ENCODE peak calls at places on chromosomes 4 and X, in six cellular contexts. H is K562, F is A549, A is HepG2, R is upper lobe of left lung, E is GM12878. Q is an unnamed sample.

GRCh38 chr4:15078682-15079642 is 76.7 kb downstream of the CPEB2 start:
- ATAC-seq in H (peak; percentile 72), A (no peak), F (no peak), R (no peak), E (no peak), Q (no peak)

GRCh38 chrX:49840679-49841078 is 11.6 kb downstream of the PAGE4 start:
- ATAC-seq in A (peak; percentile 82), F (peak; percentile 51), R (peak; percentile 65), E (peak; percentile 84), H (peak; percentile 91), Q (peak; percentile 37)

GRCh38 chr4:115121351-115122043 is 8.1 kb upstream of the NDST4 start:
- ATAC-seq in A (no peak), H (no peak), R (no peak), E (no peak), F (no peak), Q (no peak)

GRCh38 chr4:6939761-6940743 is 30.4 kb downstream of the TBC1D14 start:
- ATAC-seq in E (peak; percentile 69), F (no peak), H (peak; percentile 42), R (no peak), A (no peak), Q (no peak)

GRCh38 chr4:100962698-100963097 is 384.6 kb downstream of the PPP3CA start:
- ATAC-seq in E (no peak), R (no peak), A (no peak), F (no peak), H (no peak), Q (no peak)

GRCh38 chr4:76953956-76954355 is 4.4 kb downstream of the SEPTIN11 start:
- ATAC-seq in E (no peak), R (no peak), H (no peak), F (no peak), A (no peak), Q (no peak)

GRCh38 chr4:8245879-8246833 is 23.4 kb upstream of the HTRA3 start:
- ATAC-seq in A (no peak), R (peak; percentile 85), H (no peak), F (no peak), E (no peak), Q (no peak)

GRCh38 chrX:133297284-133297683 is 79.1 kb upstream of the TFDP3 start:
- ATAC-seq in H (no peak), E (no peak), F (no peak), A (no peak), R (no peak), Q (no peak)

GRCh38 chr4:41448935-41449334 is 89.0 kb upstream of the LIMCH1 start:
- ATAC-seq in A (peak; percentile 61), E (no peak), H (no peak), F (peak; percentile 39), R (peak; percentile 20), Q (no peak)

GRCh38 chr4:98530572-98530971 is 127.8 kb downstream of the TSPAN5 start:
- ATAC-seq in R (no peak), F (no peak), H (no peak), E (no peak), A (no peak), Q (no peak)

GRCh38 chr4:153467154-153467896 is 1.2 kb downstream of the TMEM131L start:
- ATAC-seq in H (peak; percentile 63), R (peak; percentile 90), A (peak; percentile 65), E (peak; percentile 71), F (peak; percentile 30), Q (no peak)

GRCh38 chr4:56940403-56940802 is 32.7 kb downstream of the REST start:
- ATAC-seq in H (no peak), R (no peak), E (no peak), F (no peak), A (no peak), Q (no peak)

GRCh38 chr4:142331132-142331531 is 515.0 kb downstream of the INPP4B start:
- ATAC-seq in E (no peak), F (no peak), R (no peak), A (no peak), H (no peak), Q (no peak)

GRCh38 chr4:140252144-140252741 is 98.3 kb upstream of the MAML3 start:
- ATAC-seq in R (no peak), H (no peak), F (peak; percentile 46), A (peak; percentile 14), E (no peak), Q (peak; percentile 2)

GRCh38 chr4:114036426-114036825 is 57.0 kb upstream of the ARSJ start:
- ATAC-seq in A (no peak), H (no peak), E (peak; percentile 63), F (no peak), R (no peak), Q (no peak)

GRCh38 chr4:140567722-140568121 is 1.0 kb downstream of the UCP1 start:
- ATAC-seq in F (no peak), H (no peak), A (peak; percentile 67), R (no peak), E (peak; percentile 64), Q (no peak)

GRCh38 chr4:78683352-78683751 is 92.8 kb upstream of the BMP2K start:
- ATAC-seq in F (no peak), H (peak; percentile 38), R (no peak), A (no peak), E (no peak), Q (no peak)

GRCh38 chrX:38811515-38812239 is 10.4 kb downstream of the MID1IP1 start:
- ATAC-seq in R (no peak), E (peak; percentile 71), F (no peak), H (no peak), A (no peak), Q (no peak)

GRCh38 chr4:55865228-55865806 is 11.9 kb downstream of the EXOC1 start:
- ATAC-seq in F (no peak), A (no peak), E (no peak), R (no peak), H (no peak), Q (no peak)

GRCh38 chr4:154312246-154312645 is 179.4 kb downstream of the DCHS2 start:
- ATAC-seq in H (no peak), A (no peak), E (no peak), R (no peak), F (no peak), Q (no peak)

DNA sequence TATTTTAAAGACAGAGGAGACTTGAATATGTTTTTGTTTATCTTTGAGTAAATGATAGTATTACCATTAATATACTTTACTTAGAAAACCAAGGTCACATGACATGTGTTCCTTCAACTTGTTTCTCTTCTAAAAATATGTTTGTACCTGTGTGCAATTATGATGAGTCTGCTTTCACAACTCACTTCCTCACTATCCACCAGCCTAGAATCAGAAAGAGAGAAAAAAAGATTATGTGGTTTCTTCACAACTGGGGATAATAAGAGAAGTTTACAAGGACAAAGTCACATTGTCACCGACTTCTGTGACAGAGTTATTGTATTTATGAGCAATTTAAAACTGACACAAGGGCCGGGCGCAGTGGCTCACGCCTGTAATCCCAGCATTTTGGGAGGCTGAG is 1112.1 kb downstream of the RPA4 start:
- ATAC-seq in A (no peak), E (no peak), H (no peak), R (no peak), F (no peak), Q (no peak)
- TF ChIP-seq EP300 in A (no peak), E (no peak), H (no peak), R (no peak), F (no peak), Q (no peak)

GRCh38 chr4:151420408-151420807 is 11.4 kb downstream of the FHIP1A start:
- ATAC-seq in H (no peak), A (no peak), R (no peak), E (no peak), F (no peak), Q (no peak)

GRCh38 chr4:151418856-151419255 is 9.9 kb downstream of the FHIP1A start:
- ATAC-seq in A (peak; percentile 24), R (no peak), F (no peak), H (no peak), E (no peak), Q (no peak)

GRCh38 chr4:151417766-151418376 is 8.9 kb downstream of the FHIP1A start:
- ATAC-seq in A (no peak), E (no peak), H (no peak), R (no peak), F (no peak), Q (no peak)

GRCh38 chr4:151417164-151417571 is 8.2 kb downstream of the FHIP1A start:
- ATAC-seq in R (no peak), H (peak; percentile 72), F (no peak), A (peak; percentile 85), E (peak; percentile 85), Q (no peak)

DNA sequence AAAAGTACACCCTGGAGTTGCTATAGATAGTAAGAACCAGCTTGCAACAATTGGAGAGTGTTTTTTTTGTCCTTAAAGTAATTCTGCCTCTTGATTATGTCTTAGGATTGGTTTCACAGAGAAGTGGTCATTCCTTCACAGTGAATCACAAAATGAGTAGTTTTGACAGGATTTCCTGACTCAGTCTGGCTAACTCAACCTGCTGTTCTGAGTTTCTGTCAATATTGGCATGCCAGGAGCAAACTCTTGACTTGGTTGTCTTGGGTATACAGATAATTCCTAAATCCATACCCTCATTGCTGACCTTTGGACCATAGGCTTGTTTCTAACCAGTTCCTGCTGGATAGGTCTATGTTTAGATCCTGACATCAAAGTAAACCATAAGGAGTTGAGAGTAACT is 9.4 kb downstream of the FHIP1A start:
- ATAC-seq in E (no peak), H (no peak), F (peak; percentile 50), A (peak; percentile 59), R (peak; percentile 69), Q (no peak)
- H3K27ac ChIP-seq in E (no peak overlapping the region), H (no peak overlapping the region), F (no peak overlapping the region), A (peak overlapping the region; percentile 34), R (no peak overlapping the region), Q (no peak overlapping the region)

DNA sequence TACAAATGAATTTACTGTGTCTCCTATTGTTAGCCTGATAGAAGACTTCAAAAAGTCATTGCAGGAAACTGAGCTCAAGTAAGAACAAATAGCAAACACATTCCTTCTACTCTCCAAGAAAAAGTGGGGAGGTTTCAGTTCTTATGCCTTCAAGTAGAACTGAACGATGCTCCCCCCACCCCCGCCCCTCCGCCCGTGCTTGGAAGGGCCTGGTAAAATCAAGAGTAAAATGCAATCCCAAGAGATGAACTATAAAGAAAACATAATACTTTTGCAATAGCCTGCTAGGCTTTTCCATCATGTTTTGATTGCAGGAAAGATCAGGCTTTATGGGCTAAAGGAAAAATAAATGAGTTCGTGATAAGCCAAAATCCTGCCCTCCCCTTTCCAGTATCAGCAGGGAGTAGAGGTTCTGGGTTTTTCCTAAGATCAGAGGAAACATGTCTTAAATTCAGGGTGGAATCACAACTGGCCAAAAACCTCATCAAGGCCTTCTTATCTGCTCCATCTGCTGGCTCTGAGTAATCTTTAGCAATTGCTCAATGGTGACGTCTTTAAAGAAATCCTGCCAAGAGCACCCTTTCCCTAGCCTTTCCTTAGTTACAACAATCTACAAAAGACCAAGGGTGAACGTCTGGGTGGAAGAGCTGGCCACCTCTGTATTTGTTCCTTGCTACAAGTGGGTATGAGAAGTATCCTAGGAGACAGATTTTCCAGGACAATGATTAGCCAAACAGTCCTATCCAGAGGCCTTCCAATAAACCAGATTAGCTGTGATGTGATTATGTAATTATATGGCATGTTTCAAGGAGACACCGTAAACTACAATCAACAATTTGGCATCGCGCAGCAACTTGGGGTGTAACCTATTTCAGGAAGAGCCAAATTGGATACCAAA is 66.3 kb upstream of the FAM9C start:
- ATAC-seq in A (no peak), H (no peak), R (peak; percentile 82), E (no peak), F (peak; percentile 96), Q (peak; percentile 91)
- TF ChIP-seq EP300 in A (no peak), H (peak; percentile 34), R (no peak), E (no peak), F (peak; percentile 97), Q (no peak)

DNA sequence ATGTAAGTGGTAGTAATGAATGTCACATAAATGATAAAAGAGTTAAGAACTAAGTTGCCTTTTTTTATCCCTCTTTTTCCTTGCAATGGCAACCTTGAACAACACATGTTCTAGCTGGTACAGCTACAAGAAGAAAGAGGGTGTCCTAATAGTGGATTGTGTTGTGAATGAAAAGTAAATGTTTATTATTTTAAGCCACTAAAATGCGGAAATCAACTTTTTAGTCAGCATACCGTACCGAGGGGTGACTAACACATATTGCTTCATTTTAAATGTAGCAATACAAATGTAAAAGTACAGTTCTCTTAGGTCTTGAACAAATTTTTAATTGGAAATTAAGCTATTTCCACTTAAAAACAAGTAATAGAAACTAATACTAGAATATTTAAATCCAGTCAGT is 17.7 kb upstream of the AP1AR start:
- ATAC-seq in F (no peak), A (no peak), E (no peak), R (no peak), H (no peak), Q (no peak)
- H3K27ac ChIP-seq in F (no peak overlapping the region), A (no peak overlapping the region), E (no peak overlapping the region), R (no peak overlapping the region), H (no peak overlapping the region), Q (no peak overlapping the region)